ENCODE peak calls at places on chromosome 7, in four cellular contexts. G, X, S and M are unnamed samples.

GRCh38 chr7:137978464-137979237 is 23.2 kb downstream of the CREB3L2 start:
- DNase-seq in G (peak), X (peak), S (no peak), M (no peak)

GRCh38 chr7:94338921-94339371 is 55.7 kb upstream of the COL1A2 start:
- DNase-seq in G (peak), X (no peak), S (no peak), M (no peak)

GRCh38 chr7:97845622-97846203 is 26.5 kb downstream of the ASNS start:
- DNase-seq in G (no peak), X (no peak), S (no peak), M (no peak)

GRCh38 chr7:77797734-77798393 is 370 bp downstream of the TMEM60 start:
- DNase-seq in G (no peak), X (peak), S (no peak), M (peak)

GRCh38 chr7:68691261-68692216 is 906.7 kb upstream of the AUTS2 start:
- DNase-seq in G (no peak), X (no peak), S (no peak), M (no peak)

GRCh38 chr7:17849504-17849903 is 90.8 kb downstream of the SNX13 start:
- DNase-seq in G (no peak), X (no peak), S (no peak), M (no peak)

GRCh38 chr7:129882531-129882930 is 70.2 kb downstream of the UBE2H start:
- DNase-seq in G (no peak), X (no peak), S (no peak), M (no peak)

GRCh38 chr7:51140203-51140938 is 176.2 kb downstream of the COBL start:
- DNase-seq in G (no peak), X (no peak), S (no peak), M (no peak)

GRCh38 chr7:92751902-92752901 is 84.2 kb downstream of the CDK6 start:
- DNase-seq in G (no peak), X (no peak), S (no peak), M (no peak)

GRCh38 chr7:111274882-111275281 is 184.0 kb downstream of the LRRN3 start:
- DNase-seq in G (peak), X (no peak), S (no peak), M (no peak)
- TF ChIP-seq POLR2AphosphoS5 in G (no peak), X (no peak), S (no peak), M (no peak)

GRCh38 chr7:75712517-75713361 is 26.0 kb downstream of the HIP1 start:
- DNase-seq in G (no peak), X (no peak), S (peak), M (no peak)
- TF ChIP-seq CTCF in G (no peak), X (no peak), S (no peak), M (no peak)

DNA sequence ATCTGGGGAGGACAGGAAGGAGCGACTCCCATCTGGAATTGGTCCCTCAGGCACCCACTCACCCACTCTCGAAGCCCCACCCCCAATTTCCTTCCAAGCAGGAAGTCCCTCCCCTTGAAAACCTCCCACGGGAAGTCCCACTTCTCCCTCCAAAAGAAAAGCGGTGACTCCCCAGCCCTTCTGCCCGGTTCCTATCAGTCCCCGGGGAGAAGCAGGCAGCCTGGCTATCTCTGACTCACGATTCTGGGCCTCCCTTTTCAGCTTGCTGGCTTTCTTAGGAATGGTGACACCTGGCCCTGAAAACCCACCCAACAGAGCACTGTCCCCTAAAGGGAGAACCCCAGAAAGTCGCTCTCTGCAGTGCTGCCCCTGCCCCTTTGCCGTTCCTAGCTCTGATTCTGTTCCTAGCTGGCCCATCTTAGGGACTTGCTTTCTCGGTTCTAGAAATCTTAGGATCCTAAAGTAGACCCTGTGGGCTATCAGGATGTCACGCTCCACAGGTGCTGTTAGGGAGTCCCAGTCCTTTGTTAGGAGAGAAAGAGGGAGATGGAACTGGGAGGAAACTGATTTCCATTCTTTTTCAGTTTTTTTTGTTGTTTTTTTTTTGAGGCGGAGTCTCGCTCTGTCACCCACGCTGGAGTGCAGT is 6.0 kb downstream of the TSC22D4 start:
- DNase-seq in G (peak), X (no peak), S (no peak), M (no peak)
- TF ChIP-seq POLR2AphosphoS5 in G (peak), X (no peak), S (peak), M (no peak)

GRCh38 chr7:37352251-37352650 is 96.4 kb downstream of the ELMO1 start:
- DNase-seq in G (no peak), X (no peak), S (no peak), M (no peak)

GRCh38 chr7:37353949-37354660 is 94.6 kb downstream of the ELMO1 start:
- DNase-seq in G (no peak), X (no peak), S (no peak), M (no peak)

GRCh38 chr7:37354661-37355131 is 94.0 kb downstream of the ELMO1 start:
- DNase-seq in G (peak), X (peak), S (peak), M (no peak)

GRCh38 chr7:37349979-37350590 is 98.6 kb downstream of the ELMO1 start:
- DNase-seq in G (no peak), X (no peak), S (no peak), M (no peak)

GRCh38 chr7:37352974-37353948 is 95.4 kb downstream of the ELMO1 start:
- DNase-seq in G (peak), X (peak), S (peak), M (no peak)
- TF ChIP-seq CTCF in G (peak), X (peak), S (peak), M (no peak)

GRCh38 chr7:44087914-44088838 is 5.8 kb upstream of the POLM start:
- DNase-seq in G (no peak), X (no peak), S (peak), M (no peak)
- TF ChIP-seq POLR2AphosphoS5 in G (no peak), X (no peak), S (peak), M (no peak)

DNA sequence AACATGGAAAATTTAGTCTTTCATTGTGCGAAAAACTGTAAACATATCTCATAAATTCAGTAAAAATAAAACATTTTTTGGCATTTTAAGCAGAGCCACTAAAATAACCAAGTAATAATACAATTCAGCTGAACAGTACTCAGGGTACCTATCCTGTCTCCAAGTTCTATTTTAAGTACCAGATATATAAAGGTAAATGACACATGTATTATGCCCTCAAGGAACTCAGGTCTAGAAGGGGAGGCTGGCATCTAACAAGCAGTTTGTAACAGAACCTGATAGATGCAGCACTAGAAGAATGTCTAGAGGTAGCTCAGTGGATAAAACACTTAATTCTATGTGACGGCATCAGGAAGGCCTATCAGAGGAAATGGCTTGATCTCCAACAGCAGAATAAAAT is 112.2 kb downstream of the CRPPA start:
- DNase-seq in G (no peak), X (no peak), S (no peak), M (no peak)
- TF ChIP-seq CTCF in G (no peak), X (no peak), S (no peak), M (no peak)

GRCh38 chr7:134532155-134533089 is 5.1 kb downstream of the AKR1B10 start:
- DNase-seq in G (no peak), X (peak), S (no peak), M (peak)

GRCh38 chr7:134528749-134529148 is 1.4 kb downstream of the AKR1B10 start:
- DNase-seq in G (no peak), X (no peak), S (no peak), M (no peak)

GRCh38 chr7:134533288-134533771 is 6.0 kb downstream of the AKR1B10 start:
- DNase-seq in G (no peak), X (no peak), S (no peak), M (no peak)

GRCh38 chr7:134530460-134530859 is 3.1 kb downstream of the AKR1B10 start:
- DNase-seq in G (no peak), X (no peak), S (no peak), M (no peak)

DNA sequence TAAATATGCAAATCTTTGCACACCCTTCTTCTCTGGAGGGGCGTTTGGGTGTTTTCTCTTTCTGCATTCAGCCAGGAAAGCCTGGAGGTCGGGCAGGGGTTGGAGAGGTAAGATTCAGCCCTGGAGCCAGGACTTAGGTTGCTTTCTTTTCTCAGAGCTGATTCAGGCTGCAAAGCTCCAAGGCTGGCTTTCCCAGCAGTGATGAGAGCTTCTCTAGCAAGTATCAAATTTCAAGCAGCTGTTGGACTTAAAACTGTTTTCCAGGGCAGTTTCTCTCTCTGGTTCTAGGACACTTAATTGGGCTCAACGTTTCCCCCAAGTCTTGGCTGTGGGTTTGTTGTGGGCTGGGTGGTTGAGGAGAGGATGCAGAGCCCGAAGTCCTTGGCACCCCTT is 608 bp downstream of the AKR1B10 start:
- DNase-seq in G (no peak), X (no peak), S (no peak), M (no peak)
- TF ChIP-seq POLR2AphosphoS5 in G (no peak), X (no peak), S (no peak), M (no peak)

GRCh38 chr7:87318741-87319140 is 26.7 kb upstream of the CROT start:
- DNase-seq in G (no peak), X (no peak), S (no peak), M (no peak)
- TF ChIP-seq CTCF in G (no peak), X (no peak), S (no peak), M (no peak)

GRCh38 chr7:143394068-143394467 is 12.9 kb downstream of the ZYX start:
- DNase-seq in G (peak), X (no peak), S (no peak), M (no peak)
- TF ChIP-seq POLR2AphosphoS5 in G (no peak), X (no peak), S (no peak), M (no peak)